ENCODE peak calls at places on chromosomes 13 and 19, in nine cellular contexts. G is choroid plexus epithelial cell, L is heart left ventricle, S is lower leg skin, W is HepG2, I is AG04450, B is bronchial epithelial cell, M is GM12865, D is hepatocyte. K is an unnamed sample.

GRCh38 chr19:2127758-2128157 is 23.6 kb downstream of the AP3D1 start:
- DNase-seq in S (no peak), M (no peak), D (no peak), I (no peak), L (peak), W (no peak), G (no peak), B (no peak), K (no peak)

GRCh38 chr19:29576761-29577661 is 29.1 kb upstream of the POP4 start:
- DNase-seq in L (no peak), W (no peak), D (no peak), M (peak), S (no peak), G (peak), B (peak), I (no peak), K (no peak)

GRCh38 chr13:73428137-73428536 is 369.3 kb downstream of the KLF5 start:
- DNase-seq in L (no peak), D (peak), S (no peak), B (peak), G (peak), I (peak), W (no peak), M (no peak), K (no peak)

GRCh38 chr13:49351871-49352270 is 92.0 kb downstream of the CAB39L start:
- DNase-seq in M (no peak), G (peak), L (no peak), B (peak), W (no peak), I (peak), D (no peak), S (no peak), K (no peak)

GRCh38 chr13:88622362-88622973 is 951.3 kb downstream of the SLITRK5 start:
- DNase-seq in L (no peak), G (no peak), D (no peak), B (peak), I (no peak), W (no peak), S (no peak), M (peak), K (no peak)

GRCh38 chr19:18425515-18426415 is 6.6 kb downstream of the SSBP4 start:
- DNase-seq in I (no peak), L (peak), M (no peak), G (peak), D (no peak), S (no peak), W (no peak), B (no peak), K (no peak)

GRCh38 chr19:39446365-39447084 is 1.1 kb downstream of the SUPT5H start:
- DNase-seq in D (no peak), W (no peak), M (no peak), S (no peak), L (no peak), B (no peak), I (no peak), G (no peak), K (no peak)

GRCh38 chr19:3324405-3324856 is 42.0 kb upstream of the NFIC start:
- DNase-seq in S (no peak), W (peak), B (no peak), I (no peak), G (no peak), L (no peak), D (no peak), M (peak), K (no peak)

GRCh38 chr13:101869553-101869952 is 417.1 kb downstream of the ITGBL1 start:
- DNase-seq in B (no peak), W (no peak), D (no peak), I (no peak), M (no peak), G (peak), S (no peak), L (no peak), K (no peak)

GRCh38 chr19:48421548-48421947 is 24.2 kb upstream of the GRWD1 start:
- DNase-seq in L (no peak), M (no peak), B (no peak), S (peak), I (no peak), W (no peak), G (no peak), D (no peak), K (no peak)

GRCh38 chr19:9406798-9407352 is 28.5 kb downstream of the ZNF266 start:
- DNase-seq in I (peak), S (no peak), G (peak), L (peak), W (no peak), D (no peak), M (peak), B (peak), K (no peak)

GRCh38 chr13:111886217-111886945 is 180.6 kb upstream of the SOX1 start:
- DNase-seq in I (no peak), B (no peak), G (no peak), W (no peak), L (no peak), M (no peak), D (no peak), S (no peak), K (peak)

GRCh38 chr13:67086260-67086659 is 143.9 kb downstream of the PCDH9 start:
- DNase-seq in L (no peak), B (no peak), I (no peak), M (no peak), W (no peak), D (no peak), S (no peak), G (no peak), K (no peak)

GRCh38 chr19:44988896-44989563 is 12.2 kb upstream of the RELB start:
- DNase-seq in M (peak), D (peak), S (peak), G (peak), L (peak), I (peak), B (peak), W (peak), K (peak)

GRCh38 chr13:97030705-97031452 is 36.6 kb upstream of the OXGR1 start:
- DNase-seq in D (peak), W (peak), L (no peak), B (peak), S (no peak), M (peak), G (peak), I (peak), K (no peak)

GRCh38 chr19:41871573-41872383 is 5.3 kb upstream of the CD79A start:
- DNase-seq in L (no peak), I (no peak), W (no peak), D (no peak), B (no peak), M (peak), G (no peak), S (no peak), K (no peak)

GRCh38 chr19:3079578-3079977 is 14.6 kb upstream of the GNA11 start:
- DNase-seq in I (no peak), L (no peak), M (no peak), G (no peak), D (no peak), W (no peak), S (no peak), B (no peak), K (no peak)

GRCh38 chr19:5273782-5274181 is 66.8 kb downstream of the PTPRS start:
- DNase-seq in S (no peak), M (no peak), W (no peak), L (no peak), G (no peak), D (no peak), I (no peak), B (peak), K (no peak)

GRCh38 chr13:97446448-97446847 is 12.5 kb downstream of the RAP2A start:
- DNase-seq in L (no peak), M (no peak), W (no peak), I (no peak), S (no peak), G (no peak), B (no peak), D (no peak), K (no peak)

GRCh38 chr19:40650749-40651305 is 39.6 kb downstream of the NUMBL start:
- DNase-seq in B (no peak), S (peak), M (no peak), L (no peak), I (peak), D (no peak), W (no peak), G (peak), K (no peak)

GRCh38 chr13:102726430-102726829 is 31.6 kb upstream of the METTL21C start:
- DNase-seq in I (no peak), M (peak), W (peak), G (peak), L (no peak), D (no peak), S (no peak), B (peak), K (no peak)

GRCh38 chr19:16232568-16232967 is 34.9 kb downstream of the AP1M1 start:
- DNase-seq in G (no peak), B (no peak), D (no peak), M (no peak), L (no peak), I (no peak), W (no peak), S (no peak), K (no peak)

GRCh38 chr19:48681127-48681470 is 8.3 kb upstream of the NTN5 start:
- DNase-seq in D (no peak), S (no peak), L (no peak), W (no peak), B (no peak), M (peak), G (peak), I (peak), K (no peak)

GRCh38 chr19:10836478-10837325 is 690 bp upstream of the TMED1 start:
- DNase-seq in L (peak), M (peak), G (peak), I (no peak), S (peak), D (peak), W (no peak), B (no peak), K (no peak)

GRCh38 chr19:29014857-29015436 is 198.0 kb downstream of the UQCRFS1 start:
- DNase-seq in S (no peak), G (no peak), B (no peak), I (no peak), M (no peak), D (no peak), W (no peak), L (no peak), K (no peak)

GRCh38 chr19:49677232-49677881 is at the start of gene PRMT1:
- DNase-seq in M (peak), D (peak), W (peak), L (no peak), B (no peak), G (peak), I (no peak), S (no peak), K (no peak)

GRCh38 chr19:17873661-17874422 is 2.1 kb downstream of the SLC5A5 start:
- DNase-seq in W (no peak), B (peak), M (peak), D (peak), L (no peak), G (no peak), I (no peak), S (no peak), K (no peak)

GRCh38 chr19:17829855-17830566 is 8.7 kb upstream of the INSL3 start:
- DNase-seq in D (peak), G (peak), L (no peak), B (peak), W (no peak), S (no peak), M (no peak), I (no peak), K (no peak)

GRCh38 chr19:45294291-45295029 is 28.2 kb downstream of the CKM start:
- DNase-seq in S (no peak), I (no peak), L (peak), B (no peak), W (no peak), G (no peak), D (no peak), M (no peak), K (no peak)

GRCh38 chr13:50422181-50423148 is 407.2 kb downstream of the KCNRG start:
- DNase-seq in M (no peak), S (no peak), B (no peak), D (no peak), G (no peak), W (no peak), L (no peak), I (no peak), K (no peak)

DNA sequence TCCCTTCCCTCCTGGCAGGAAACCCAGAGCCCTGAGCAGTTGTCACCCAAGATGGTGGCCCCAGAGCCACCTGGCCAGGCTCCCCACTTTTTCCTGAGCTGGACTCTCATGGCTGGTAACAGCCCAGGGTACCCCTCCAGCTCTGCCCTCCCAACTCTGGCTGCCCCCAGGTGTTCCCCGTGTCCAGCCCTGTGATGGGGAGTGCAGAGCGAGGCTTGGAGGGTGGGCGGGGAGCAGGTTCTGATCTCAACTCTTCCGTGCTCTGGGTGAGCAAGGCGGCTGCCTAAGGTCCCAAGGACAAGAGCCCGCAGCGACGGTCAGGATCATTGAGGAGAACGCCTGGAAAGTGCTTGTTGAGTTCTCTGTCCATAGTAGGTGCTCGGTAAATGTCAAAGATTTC is 54.7 kb upstream of the GAS6 start:
- DNase-seq in I (no peak), S (peak), D (no peak), L (no peak), W (no peak), M (no peak), B (no peak), G (no peak), K (peak)
- TF ChIP-seq CTCF in I (no peak), S (no peak), D (no peak), L (no peak), W (no peak), M (no peak), B (no peak), G (no peak), K (no peak)

GRCh38 chr13:78586706-78587105 is 16.6 kb downstream of the POU4F1 start:
- DNase-seq in S (no peak), W (no peak), D (no peak), I (no peak), G (no peak), M (no peak), B (no peak), L (no peak), K (no peak)
- TF ChIP-seq CTCF in S (no peak), W (peak), D (peak), I (peak), G (peak), M (peak), B (peak), L (no peak), K (peak)

GRCh38 chr19:35663981-35664380 is 2.3 kb upstream of the UPK1A start:
- DNase-seq in L (no peak), W (no peak), G (no peak), I (no peak), B (no peak), M (no peak), D (no peak), S (no peak), K (no peak)

GRCh38 chr19:35661995-35662340 is 4.3 kb upstream of the UPK1A start:
- DNase-seq in I (no peak), M (no peak), L (no peak), D (no peak), B (no peak), S (no peak), G (no peak), W (no peak), K (no peak)

GRCh38 chr19:35655600-35655999 is 7.5 kb downstream of the COX6B1 start:
- DNase-seq in W (no peak), M (no peak), I (no peak), L (no peak), G (no peak), D (no peak), B (no peak), S (no peak), K (no peak)

GRCh38 chr19:35656700-35657099 is 8.6 kb downstream of the COX6B1 start:
- DNase-seq in W (no peak), B (no peak), L (no peak), G (no peak), I (no peak), M (no peak), D (no peak), S (no peak), K (no peak)

GRCh38 chr19:35657904-35658700 is 8.2 kb upstream of the UPK1A start:
- DNase-seq in G (no peak), W (no peak), M (no peak), D (no peak), B (no peak), L (no peak), S (no peak), I (no peak), K (no peak)
- TF ChIP-seq CTCF in G (peak), W (no peak), M (no peak), D (no peak), B (no peak), L (no peak), S (no peak), I (peak), K (no peak)

GRCh38 chr19:55643733-55644116 is 276 bp downstream of the ZNF581 start:
- DNase-seq in I (no peak), L (no peak), B (no peak), S (no peak), D (no peak), M (no peak), W (no peak), G (no peak), K (no peak)
- TF ChIP-seq CTCF in I (no peak), L (no peak), B (no peak), S (no peak), D (no peak), M (no peak), W (no peak), G (no peak), K (no peak)

K was measured in osteocyte.